ENCODE peak calls at places on chromosome 12, in seven cellular contexts. H is MM.1S, K is ovary, S is A549, W is HCT116, E is neural progenitor cell, G is psoas muscle. T is an unnamed sample.

GRCh38 chr12:9032202-9032964 is 43.0 kb downstream of the KLRG1 start:
- DNase-seq in H (no peak), K (no peak), S (no peak), W (no peak), E (no peak), G (no peak), T (no peak)

GRCh38 chr12:79373896-79374499 is 316.8 kb downstream of the PAWR start:
- DNase-seq in H (peak), K (peak), S (peak), W (no peak), E (peak), G (no peak), T (no peak)

GRCh38 chr12:32702470-32702869 is 23.4 kb downstream of the DNM1L start:
- DNase-seq in H (no peak), K (no peak), S (no peak), W (no peak), E (no peak), G (no peak), T (no peak)

GRCh38 chr12:62764251-62764650 is 170.7 kb downstream of the PPM1H start:
- DNase-seq in H (no peak), K (no peak), S (no peak), W (no peak), E (no peak), G (no peak), T (no peak)

GRCh38 chr12:39348523-39348922 is 94.4 kb downstream of the KIF21A start:
- DNase-seq in H (no peak), K (no peak), S (no peak), W (no peak), E (no peak), G (no peak), T (no peak)

GRCh38 chr12:131688845-131689154 is 22.1 kb upstream of the SFSWAP start:
- DNase-seq in H (no peak), K (no peak), S (no peak), W (no peak), E (no peak), G (no peak), T (no peak)

GRCh38 chr12:105334001-105334400 is 3.5 kb downstream of the C12orf75 start:
- DNase-seq in H (no peak), K (no peak), S (no peak), W (no peak), E (no peak), G (no peak), T (no peak)

GRCh38 chr12:1130571-1130970 is 139.5 kb downstream of the ERC1 start:
- DNase-seq in H (no peak), K (no peak), S (no peak), W (peak), E (no peak), G (no peak), T (no peak)

GRCh38 chr12:67358686-67359374 is 89.7 kb downstream of the CAND1 start:
- DNase-seq in H (no peak), K (no peak), S (no peak), W (no peak), E (no peak), G (no peak), T (peak)

GRCh38 chr12:25725874-25726273 is 172.8 kb upstream of the LMNTD1 start:
- DNase-seq in H (no peak), K (no peak), S (no peak), W (no peak), E (no peak), G (no peak), T (no peak)

GRCh38 chr12:95303476-95303875 is 85.9 kb downstream of the VEZT start:
- DNase-seq in H (no peak), K (no peak), S (no peak), W (no peak), E (no peak), G (no peak), T (no peak)

GRCh38 chr12:47753021-47754001 is 5.4 kb downstream of the RAPGEF3 start:
- DNase-seq in H (no peak), K (no peak), S (no peak), W (no peak), E (no peak), G (peak), T (no peak)

GRCh38 chr12:29734748-29735147 is 49.0 kb downstream of the TMTC1 start:
- DNase-seq in H (no peak), K (no peak), S (no peak), W (no peak), E (no peak), G (no peak), T (no peak)

GRCh38 chr12:89059721-89060120 is 292.6 kb downstream of the DUSP6 start:
- DNase-seq in H (no peak), K (no peak), S (no peak), W (no peak), E (peak), G (no peak), T (no peak)

GRCh38 chr12:112978163-112979081 is at the start of gene OAS2:
- DNase-seq in H (peak), K (no peak), S (no peak), W (no peak), E (peak), G (peak), T (no peak)

GRCh38 chr12:72790273-72790672 is 518.1 kb downstream of the TRHDE start:
- DNase-seq in H (no peak), K (no peak), S (no peak), W (no peak), E (no peak), G (no peak), T (no peak)

GRCh38 chr12:126337556-126337955 is 1272.3 kb downstream of the AACS start:
- DNase-seq in H (peak), K (no peak), S (no peak), W (no peak), E (no peak), G (no peak), T (peak)

GRCh38 chr12:6927999-6928702 is 392 bp downstream of the ATN1 start:
- DNase-seq in H (no peak), K (peak), S (no peak), W (no peak), E (peak), G (no peak), T (no peak)

GRCh38 chr12:6430124-6430989 is 14.4 kb upstream of the CD27 start:
- DNase-seq in H (no peak), K (peak), S (peak), W (peak), E (no peak), G (peak), T (peak)

GRCh38 chr12:125140918-125141573 is 75.8 kb downstream of the AACS start:
- DNase-seq in H (no peak), K (no peak), S (peak), W (peak), E (no peak), G (no peak), T (peak)

GRCh38 chr12:126084480-126084879 is 1019.2 kb downstream of the AACS start:
- DNase-seq in H (no peak), K (no peak), S (no peak), W (no peak), E (no peak), G (no peak), T (no peak)

GRCh38 chr12:4975574-4975973 is 65.9 kb downstream of the KCNA1 start:
- DNase-seq in H (no peak), K (no peak), S (no peak), W (no peak), E (peak), G (no peak), T (no peak)

GRCh38 chr12:51386361-51386760 is 4.8 kb downstream of the GALNT6 start:
- DNase-seq in H (no peak), K (no peak), S (no peak), W (no peak), E (no peak), G (no peak), T (no peak)

GRCh38 chr12:42201061-42201460 is 37.0 kb downstream of the YAF2 start:
- DNase-seq in H (no peak), K (no peak), S (no peak), W (no peak), E (no peak), G (no peak), T (no peak)

GRCh38 chr12:107207931-107208515 is 114.7 kb upstream of the CRY1 start:
- DNase-seq in H (no peak), K (no peak), S (no peak), W (no peak), E (no peak), G (no peak), T (peak)

GRCh38 chr12:65152012-65152411 is 17.4 kb upstream of the LEMD3 start:
- DNase-seq in H (no peak), K (no peak), S (no peak), W (no peak), E (no peak), G (no peak), T (no peak)

DNA sequence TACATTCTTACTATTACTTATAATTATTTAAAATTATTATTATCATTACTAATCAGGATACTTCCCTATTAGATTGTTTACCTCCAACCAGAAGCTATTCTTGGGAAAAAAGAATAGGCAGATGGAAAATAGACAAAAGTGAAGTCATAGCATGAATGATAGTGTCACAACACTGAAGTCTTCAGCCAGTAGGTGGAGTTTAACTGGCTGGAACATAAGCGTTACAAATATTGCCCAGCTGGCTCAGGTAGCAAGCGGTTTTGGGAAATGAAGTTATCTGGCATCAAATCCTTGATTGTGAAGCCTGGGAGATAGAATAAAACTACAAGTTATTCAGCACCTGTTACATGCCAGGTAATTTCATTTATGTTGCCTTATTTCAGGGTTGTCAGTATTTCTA is 762.9 kb downstream of the C12orf50 start:
- DNase-seq in H (no peak), K (no peak), S (no peak), W (no peak), E (peak), G (no peak), T (no peak)
- TF ChIP-seq CTCF in H (no peak), K (no peak), S (peak), W (no peak), E (peak), G (no peak), T (no peak)

GRCh38 chr12:57630891-57631433 is 2.0 kb downstream of the B4GALNT1 start:
- DNase-seq in H (no peak), K (no peak), S (no peak), W (no peak), E (peak), G (no peak), T (no peak)

GRCh38 chr12:57629897-57630471 is 3.0 kb downstream of the B4GALNT1 start:
- DNase-seq in H (no peak), K (no peak), S (no peak), W (no peak), E (peak), G (no peak), T (no peak)

GRCh38 chr12:57631566-57632368 is 1.2 kb downstream of the B4GALNT1 start:
- DNase-seq in H (no peak), K (no peak), S (no peak), W (no peak), E (peak), G (no peak), T (no peak)

GRCh38 chr12:57632898-57633825 is at the start of gene B4GALNT1:
- DNase-seq in H (peak), K (peak), S (peak), W (peak), E (peak), G (peak), T (no peak)

DNA sequence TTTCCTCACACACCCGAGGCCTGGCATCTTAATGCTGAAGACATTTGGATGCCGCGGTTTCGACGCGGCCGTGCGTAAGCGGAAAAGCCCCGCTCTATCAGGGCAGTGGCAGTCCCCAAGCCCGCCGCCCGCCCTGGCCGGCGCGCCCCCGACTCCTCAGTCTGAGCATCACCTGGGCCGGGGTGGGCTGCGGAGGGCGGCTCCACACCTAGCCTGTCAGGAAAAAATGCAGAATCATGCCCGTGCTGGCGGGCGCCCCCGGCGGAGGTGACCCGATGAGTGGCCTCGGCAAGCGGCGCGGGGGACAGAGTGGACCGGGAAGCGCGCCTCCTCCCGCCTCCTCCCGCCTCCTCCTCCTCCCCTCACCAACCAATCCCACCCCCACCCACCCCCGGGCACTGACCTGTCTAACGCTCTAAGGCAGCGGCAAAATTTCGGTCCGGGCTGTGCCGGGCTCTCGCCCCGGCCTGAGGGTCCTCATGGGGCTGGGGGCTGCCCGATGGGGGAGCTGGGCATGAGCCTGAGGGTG is 568 bp downstream of the B4GALNT1 start:
- DNase-seq in H (peak), K (peak), S (no peak), W (no peak), E (peak), G (no peak), T (no peak)
- H3K4me3 ChIP-seq in H (peak), K (peak), S (peak), W (peak), E (peak), G (peak), T (peak)

GRCh38 chr12:2297658-2298057 is 244.9 kb downstream of the CACNA1C start:
- DNase-seq in H (peak), K (no peak), S (no peak), W (no peak), E (no peak), G (no peak), T (no peak)

GRCh38 chr12:2294651-2295475 is 242.1 kb downstream of the CACNA1C start:
- DNase-seq in H (no peak), K (no peak), S (no peak), W (no peak), E (no peak), G (no peak), T (no peak)

GRCh38 chr12:2295941-2296461 is 243.2 kb downstream of the CACNA1C start:
- DNase-seq in H (no peak), K (no peak), S (no peak), W (no peak), E (no peak), G (no peak), T (peak)

GRCh38 chr12:2298556-2299195 is 245.9 kb downstream of the CACNA1C start:
- DNase-seq in H (no peak), K (no peak), S (no peak), W (no peak), E (no peak), G (no peak), T (no peak)

DNA sequence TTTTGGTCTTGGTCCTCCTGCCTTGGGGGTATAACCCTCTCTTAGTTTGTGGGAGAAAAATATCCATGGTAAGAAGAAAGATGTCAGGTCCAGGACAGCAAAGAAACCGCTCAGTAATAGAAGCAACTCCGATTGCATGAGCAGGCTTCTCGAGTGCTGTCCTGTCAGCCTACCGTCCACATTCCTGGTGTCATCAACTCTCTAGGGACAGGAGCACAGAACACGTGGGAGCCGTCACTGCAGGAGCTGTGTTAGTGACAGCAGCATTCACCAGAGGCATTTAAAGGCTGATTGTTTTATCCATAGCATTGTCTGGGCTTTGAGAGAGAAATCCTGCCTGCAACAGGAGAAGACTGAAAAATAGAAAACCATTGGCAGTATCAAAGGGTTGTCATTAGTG is 244.2 kb downstream of the CACNA1C start:
- DNase-seq in H (no peak), K (no peak), S (no peak), W (no peak), E (peak), G (no peak), T (no peak)
- TF ChIP-seq CTCF in H (no peak), K (no peak), S (no peak), W (no peak), E (no peak), G (no peak), T (no peak)

GRCh38 chr12:116138781-116139180 is 138.7 kb downstream of the MED13L start:
- DNase-seq in H (no peak), K (no peak), S (no peak), W (no peak), E (no peak), G (no peak), T (no peak)
- H3K4me3 ChIP-seq in H (no peak), K (no peak), S (no peak), W (no peak), E (no peak), G (no peak), T (no peak)

GRCh38 chr12:128798543-128799341 is 25.0 kb downstream of the SLC15A4 start:
- DNase-seq in H (no peak), K (no peak), S (no peak), W (no peak), E (no peak), G (peak), T (no peak)
- TF ChIP-seq CTCF in H (no peak), K (no peak), S (peak), W (no peak), E (peak), G (peak), T (no peak)

GRCh38 chr12:46260913-46261476 is 7.8 kb downstream of the SLC38A1 start:
- DNase-seq in H (no peak), K (no peak), S (no peak), W (no peak), E (no peak), G (no peak), T (no peak)
- H3K4me3 ChIP-seq in H (no peak), K (no peak), S (no peak), W (no peak), E (no peak), G (no peak), T (no peak)